ENCODE peak calls at places on chromosomes 2 and 18, in four cellular contexts. V is NCI-H510A, G is substantia nigra, J is NCI-H82. A is an unnamed sample.

GRCh38 chr2:57475391-57475790 is 571.2 kb upstream of the VRK2 start:
- DNase-seq in V (no peak), J (no peak), G (no peak), A (no peak)

GRCh38 chr18:32057624-32058165 is 34.0 kb upstream of the RNF138 start:
- DNase-seq in V (no peak), J (no peak), G (no peak), A (no peak)

GRCh38 chr2:124476291-124476690 is 451.2 kb downstream of the CNTNAP5 start:
- DNase-seq in J (no peak), G (no peak), V (no peak), A (no peak)

GRCh38 chr18:25494888-25495287 is 142.9 kb upstream of the ZNF521 start:
- DNase-seq in J (no peak), G (no peak), V (no peak), A (no peak)

GRCh38 chr18:58800582-58800981 is 64.1 kb upstream of the ZNF532 start:
- DNase-seq in G (no peak), J (no peak), V (no peak), A (no peak)

GRCh38 chr2:102498414-102498813 is 25.4 kb downstream of the SLC9A4 start:
- DNase-seq in G (no peak), J (no peak), V (no peak), A (no peak)

GRCh38 chr2:212176151-212176550 is 362.5 kb downstream of the ERBB4 start:
- DNase-seq in V (no peak), J (peak), G (no peak), A (no peak)

GRCh38 chr18:66511810-66512209 is 92.1 kb downstream of the CDH19 start:
- DNase-seq in J (no peak), V (no peak), G (no peak), A (no peak)

GRCh38 chr18:45684341-45685115 is 39.5 kb upstream of the SLC14A1 start:
- DNase-seq in J (no peak), G (no peak), V (no peak), A (no peak)

GRCh38 chr2:216996279-216996845 is 136.5 kb upstream of the TNP1 start:
- DNase-seq in J (no peak), G (no peak), V (no peak), A (no peak)

GRCh38 chr2:182366625-182367024 is 60.2 kb downstream of the PDE1A start:
- DNase-seq in V (no peak), J (no peak), G (no peak), A (no peak)

GRCh38 chr2:210086930-210087329 is 84.3 kb downstream of the KANSL1L start:
- DNase-seq in G (no peak), J (no peak), V (no peak), A (no peak)

GRCh38 chr18:79302120-79302519 is 93.6 kb upstream of the NFATC1 start:
- DNase-seq in J (no peak), G (no peak), V (no peak), A (no peak)

GRCh38 chr2:168086805-168087204 is 160.6 kb downstream of the STK39 start:
- DNase-seq in J (peak), G (peak), V (no peak), A (no peak)

GRCh38 chr18:77870238-77870637 is 620.6 kb downstream of the GALR1 start:
- DNase-seq in G (no peak), J (no peak), V (no peak), A (no peak)

GRCh38 chr18:31646332-31646822 is 38.0 kb downstream of the B4GALT6 start:
- DNase-seq in G (no peak), V (no peak), J (no peak), A (no peak)

GRCh38 chr18:50232419-50232818 is 33.9 kb downstream of the CFAP53 start:
- DNase-seq in V (no peak), J (no peak), G (no peak), A (no peak)

GRCh38 chr2:2271471-2271941 is 59.6 kb downstream of the MYT1L start:
- DNase-seq in V (peak), J (peak), G (peak), A (no peak)